ENCODE peak calls at places on chromosomes 5 and 9, in ten cellular contexts. Q is lower lobe of right lung, L is right cardiac atrium, C is A549, K is psoas muscle, S is iPS DF 6.9, V is WERI-Rb-1, U is stomach, A is transverse colon, W is heart right ventricle. R is an unnamed sample.
A peak's percentile ranks its signal among the peaks of the same experiment; 100 is the strongest.

GRCh38 chr9:82763631-82764030 is 299.3 kb downstream of the RASEF start:
- DNase-seq in S (peak; percentile 60), L (no peak), W (no peak), V (peak; percentile 80), U (no peak), K (no peak), Q (no peak), A (no peak), C (no peak), R (no peak)

GRCh38 chr9:111959960-111960359 is 63.3 kb downstream of the UGCG start:
- DNase-seq in L (no peak), W (no peak), V (no peak), Q (no peak), U (no peak), K (no peak), S (no peak), C (no peak), A (no peak), R (no peak)

GRCh38 chr5:68661237-68661636 is 432.6 kb upstream of the SLC30A5 start:
- DNase-seq in C (peak; percentile 13), Q (no peak), A (peak; percentile 24), S (peak; percentile 33), V (peak; percentile 38), U (peak; percentile 38), L (no peak), K (no peak), W (no peak), R (peak; percentile 23)

GRCh38 chr5:123344819-123345426 is 78.3 kb downstream of the CEP120 start:
- DNase-seq in A (no peak), U (no peak), S (no peak), Q (no peak), W (peak; percentile 14), C (peak; percentile 2), K (no peak), V (peak; percentile 9), L (no peak), R (no peak)

GRCh38 chr5:129973716-129974426 is 69.6 kb downstream of the CHSY3 start:
- DNase-seq in Q (no peak), L (no peak), S (no peak), W (no peak), K (no peak), A (no peak), C (no peak), U (no peak), V (no peak), R (no peak)

GRCh38 chr9:89905628-89906338 is 301.0 kb downstream of the GADD45G start:
- DNase-seq in W (no peak), A (no peak), Q (no peak), K (no peak), C (no peak), V (no peak), U (no peak), L (no peak), S (no peak), R (no peak)

GRCh38 chr9:130607640-130608420 is 28.5 kb downstream of the FUBP3 start:
- DNase-seq in K (no peak), W (no peak), Q (no peak), A (no peak), V (no peak), S (no peak), L (no peak), U (no peak), C (no peak), R (no peak)

GRCh38 chr5:9094582-9094981 is 451.3 kb downstream of the SEMA5A start:
- DNase-seq in K (no peak), L (no peak), S (no peak), U (no peak), V (no peak), C (no peak), A (no peak), W (no peak), Q (no peak), R (no peak)

GRCh38 chr5:68259696-68260095 is 44.1 kb downstream of the PIK3R1 start:
- DNase-seq in Q (no peak), K (no peak), L (no peak), C (no peak), A (no peak), S (no peak), W (no peak), V (no peak), U (no peak), R (no peak)

GRCh38 chr5:16721151-16722102 is 104.6 kb upstream of the RETREG1 start:
- DNase-seq in W (no peak), V (no peak), S (no peak), C (no peak), Q (no peak), U (no peak), K (no peak), A (no peak), L (no peak), R (peak; percentile 48)

GRCh38 chr9:76629205-76629990 is 134.8 kb upstream of the PCA3 start:
- DNase-seq in Q (no peak), W (no peak), C (no peak), U (no peak), S (no peak), L (no peak), A (no peak), V (no peak), K (no peak), R (no peak)

GRCh38 chr5:141950207-141951005 is 7.6 kb downstream of the PCDH12 start:
- DNase-seq in W (no peak), V (no peak), U (no peak), A (no peak), S (no peak), L (no peak), C (no peak), Q (no peak), K (no peak), R (no peak)

DNA sequence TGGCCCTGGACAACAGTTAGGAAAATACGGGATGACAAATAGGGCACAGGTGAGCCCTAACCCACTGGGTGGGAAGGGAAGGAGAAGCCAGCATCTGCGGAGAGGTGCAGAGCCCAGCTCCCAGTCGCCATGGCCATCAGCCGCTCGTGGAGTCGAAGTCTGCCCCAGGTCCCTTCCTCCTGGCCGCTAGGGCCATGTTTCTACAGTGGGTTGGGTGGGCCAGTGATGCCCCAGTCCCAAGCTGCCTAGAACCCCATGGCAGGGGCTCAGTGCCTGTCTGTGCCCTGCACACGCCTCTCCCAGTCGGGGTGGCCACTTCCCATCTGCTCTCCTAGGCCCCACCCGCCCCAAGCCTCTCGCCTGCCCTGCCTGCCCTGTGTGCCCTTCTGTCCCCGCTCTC is 34.8 kb downstream of the OLFM1 start:
- DNase-seq in U (no peak), L (peak; percentile 30), S (no peak), A (no peak), W (no peak), K (no peak), C (no peak), Q (peak; percentile 34), V (no peak), R (no peak)
- H3K9me3 ChIP-seq in U (no peaks in the 10 kb centered on the region), L (no peaks in the 10 kb centered on the region), S (no peaks in the 10 kb centered on the region), A (no peaks in the 10 kb centered on the region), W (no peaks in the 10 kb centered on the region), K (no peaks in the 10 kb centered on the region), C (peaks cover 12% of the 10 kb centered on the region), Q (no peaks in the 10 kb centered on the region), V (no peaks in the 10 kb centered on the region), R (no peaks in the 10 kb centered on the region)

DNA sequence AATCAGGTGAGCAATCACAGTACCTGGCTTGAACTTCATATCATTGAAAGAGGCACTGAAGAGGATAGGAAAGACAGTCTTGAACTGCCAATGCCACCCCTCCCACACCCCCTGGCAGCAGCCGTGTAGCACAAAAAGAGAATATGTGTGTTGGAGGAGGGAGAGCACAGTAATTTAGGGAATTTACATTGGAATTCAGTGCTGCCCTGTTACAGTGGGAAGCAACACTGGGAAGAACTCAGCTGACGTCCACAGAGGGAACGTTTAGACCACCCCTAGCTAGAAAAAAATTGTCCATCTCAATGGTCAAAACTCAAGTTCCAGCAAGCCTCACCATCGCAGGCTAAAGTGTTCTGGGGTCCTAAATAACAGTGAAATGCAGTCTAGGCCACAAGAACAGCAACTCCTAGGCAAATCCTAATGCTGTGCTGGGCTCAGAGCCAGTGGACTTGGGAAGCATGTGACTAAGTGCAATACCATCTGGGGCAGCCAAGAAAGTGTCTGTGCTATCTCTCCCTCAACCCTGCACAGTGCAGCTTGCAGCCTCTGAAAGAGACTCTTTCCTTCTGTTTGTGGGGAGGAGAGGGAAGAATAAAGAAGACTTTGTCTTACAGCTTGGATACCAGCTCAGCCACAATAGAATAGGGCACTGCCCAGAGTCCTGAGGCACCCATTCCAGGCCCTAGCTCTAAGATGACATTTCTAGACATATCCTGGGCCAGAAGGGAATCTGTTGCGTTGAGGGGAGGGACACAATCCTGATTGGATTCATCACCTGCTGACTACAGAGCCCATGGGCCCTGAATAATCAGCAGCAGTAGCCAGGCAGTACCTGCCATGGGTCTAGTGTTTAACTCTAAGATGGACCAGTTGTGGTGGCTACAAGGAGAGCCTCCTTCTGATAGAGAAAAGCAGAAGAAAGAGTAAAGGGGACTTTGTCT is 62.1 kb upstream of the VLDLR start:
- DNase-seq in C (peak; percentile 28), S (no peak), U (peak; percentile 63), K (peak; percentile 71), V (no peak), Q (peak; percentile 46), L (peak; percentile 90), W (peak; percentile 92), A (peak; percentile 43), R (peak; percentile 83)
- H3K27ac ChIP-seq in C (peak overlapping the region; percentile 70), S (no peak overlapping the region), U (no peak overlapping the region), K (peak overlapping the region; percentile 31), V (no peak overlapping the region), Q (peak overlapping the region; percentile 43), L (peak overlapping the region; percentile 97), W (peak overlapping the region; percentile 86), A (no peak overlapping the region), R (peak overlapping the region; percentile 66)

DNA sequence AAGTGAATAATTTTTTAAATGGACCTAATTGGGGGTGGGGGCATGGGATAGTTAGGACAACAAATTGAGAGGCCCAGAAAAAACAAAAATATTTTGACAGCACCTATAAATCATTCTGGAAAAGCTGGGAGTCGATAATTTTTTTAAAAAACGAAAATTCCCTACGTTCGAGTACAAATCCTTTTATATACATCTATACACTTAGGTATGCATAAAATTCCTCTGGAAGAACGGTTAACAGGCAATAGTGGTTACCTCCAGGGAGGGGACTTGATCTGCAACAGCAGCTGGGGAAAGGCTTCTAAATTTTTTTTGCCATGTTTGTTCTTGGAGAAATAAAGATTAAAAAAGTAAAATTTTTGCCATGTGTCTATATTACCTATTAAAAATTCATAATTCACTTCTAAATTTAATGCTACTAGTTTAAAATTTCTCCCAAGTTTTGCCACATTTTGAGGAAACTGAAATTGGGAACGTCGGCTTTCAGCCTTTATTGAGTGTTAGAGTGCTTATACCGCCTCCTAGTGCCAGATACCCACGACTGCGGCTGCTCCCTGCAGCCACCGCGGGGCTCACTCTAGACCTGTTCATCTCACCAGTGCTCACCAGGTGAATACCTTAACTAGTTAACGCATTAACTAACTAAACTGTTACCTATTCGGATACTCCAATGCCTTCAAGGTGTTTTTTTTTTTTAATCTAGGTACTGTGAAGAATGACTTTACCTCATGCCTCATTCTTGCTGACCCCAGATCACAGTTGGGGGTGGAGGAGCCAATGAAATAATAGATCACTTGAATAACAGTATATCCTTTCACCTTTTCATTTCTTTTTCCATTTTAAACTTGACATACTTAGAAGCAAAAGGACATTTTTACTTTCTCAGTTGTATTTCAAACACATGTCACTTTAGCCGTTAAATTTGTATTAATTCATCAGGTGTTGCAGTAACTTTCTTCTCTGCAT is 1.8 kb upstream of the BHMT start:
- DNase-seq in A (no peak), L (no peak), Q (no peak), C (no peak), V (peak; percentile 44), S (no peak), K (peak; percentile 21), U (no peak), W (no peak), R (peak; percentile 20)
- H3K9me3 ChIP-seq in A (no peaks in the 10 kb centered on the region), L (no peaks in the 10 kb centered on the region), Q (no peaks in the 10 kb centered on the region), C (no peaks in the 10 kb centered on the region), V (no peaks in the 10 kb centered on the region), S (no peaks in the 10 kb centered on the region), K (no peaks in the 10 kb centered on the region), U (no peaks in the 10 kb centered on the region), W (no peaks in the 10 kb centered on the region), R (no peaks in the 10 kb centered on the region)

GRCh38 chr9:37350486-37351190 is 71.9 kb upstream of the GRHPR start:
- DNase-seq in U (no peak), V (no peak), K (no peak), L (no peak), Q (no peak), W (no peak), S (no peak), C (no peak), A (no peak), R (no peak)
- H3K27ac ChIP-seq in U (no peak overlapping the region), V (no peak overlapping the region), K (no peak overlapping the region), L (no peak overlapping the region), Q (no peak overlapping the region), W (no peak overlapping the region), S (no peak overlapping the region), C (no peak overlapping the region), A (no peak overlapping the region), R (no peak overlapping the region)